ENCODE peak calls at places on chromosome 21, in five cellular contexts. One of them, this sample, is unnamed.

GRCh38 chr21:42956824-42957632 is 17.3 kb upstream of the PKNOX1 start:
- DNase-seq in mesenchymal stem cell: no peak
- DNase-seq in lower lobe of right lung: no peak
- DNase-seq in right atrium auricular region: no peak
- DNase-seq in testis: no peak
- DNase-seq in this sample: no peak

GRCh38 chr21:32135401-32136363 is 143.2 kb downstream of the MIS18A start:
- DNase-seq in mesenchymal stem cell: no peak
- DNase-seq in lower lobe of right lung: no peak
- DNase-seq in right atrium auricular region: no peak
- DNase-seq in testis: no peak
- DNase-seq in this sample: peak; percentile 37

GRCh38 chr21:21163904-21164303 is 165.7 kb downstream of the NCAM2 start:
- DNase-seq in mesenchymal stem cell: peak; percentile 74
- DNase-seq in lower lobe of right lung: no peak
- DNase-seq in right atrium auricular region: peak; percentile 60
- DNase-seq in testis: peak; percentile 83
- DNase-seq in this sample: peak; percentile 10

GRCh38 chr21:31480228-31480627 is 136.2 kb upstream of the TIAM1 start:
- DNase-seq in mesenchymal stem cell: no peak
- DNase-seq in lower lobe of right lung: no peak
- DNase-seq in right atrium auricular region: no peak
- DNase-seq in testis: no peak
- DNase-seq in this sample: no peak

GRCh38 chr21:31403596-31404333 is 59.7 kb upstream of the TIAM1 start:
- DNase-seq in mesenchymal stem cell: no peak
- DNase-seq in lower lobe of right lung: no peak
- DNase-seq in right atrium auricular region: no peak
- DNase-seq in testis: no peak
- DNase-seq in this sample: no peak

GRCh38 chr21:26888256-26888655 is 43.0 kb upstream of the ADAMTS1 start:
- DNase-seq in mesenchymal stem cell: peak; percentile 12
- DNase-seq in lower lobe of right lung: no peak
- DNase-seq in right atrium auricular region: no peak
- DNase-seq in testis: no peak
- DNase-seq in this sample: no peak

GRCh38 chr21:46191257-46191685 is 7.0 kb upstream of the SPATC1L start:
- DNase-seq in mesenchymal stem cell: peak; percentile 86
- DNase-seq in lower lobe of right lung: no peak
- DNase-seq in right atrium auricular region: peak; percentile 68
- DNase-seq in testis: peak; percentile 31
- DNase-seq in this sample: peak; percentile 27

GRCh38 chr21:27713159-27714109 is 746.5 kb upstream of the ADAMTS5 start:
- DNase-seq in mesenchymal stem cell: no peak
- DNase-seq in lower lobe of right lung: peak; percentile 60
- DNase-seq in right atrium auricular region: no peak
- DNase-seq in testis: no peak
- DNase-seq in this sample: no peak

GRCh38 chr21:32423320-32423719 is 10.8 kb downstream of the EVA1C start:
- DNase-seq in mesenchymal stem cell: no peak
- DNase-seq in lower lobe of right lung: no peak
- DNase-seq in right atrium auricular region: no peak
- DNase-seq in testis: no peak
- DNase-seq in this sample: no peak

GRCh38 chr21:21230672-21231071 is 232.5 kb downstream of the NCAM2 start:
- DNase-seq in mesenchymal stem cell: no peak
- DNase-seq in lower lobe of right lung: no peak
- DNase-seq in right atrium auricular region: no peak
- DNase-seq in testis: no peak
- DNase-seq in this sample: no peak

GRCh38 chr21:17441370-17441769 is 71.5 kb upstream of the CXADR start:
- DNase-seq in mesenchymal stem cell: no peak
- DNase-seq in lower lobe of right lung: peak; percentile 65
- DNase-seq in right atrium auricular region: no peak
- DNase-seq in testis: peak; percentile 78
- DNase-seq in this sample: no peak

GRCh38 chr21:32772281-32773047 is 909 bp upstream of the PAXBP1 start:
- DNase-seq in mesenchymal stem cell: peak; percentile 67
- DNase-seq in lower lobe of right lung: no peak
- DNase-seq in right atrium auricular region: peak; percentile 63
- DNase-seq in testis: peak; percentile 24
- DNase-seq in this sample: no peak

GRCh38 chr21:46002841-46003574 is 21.4 kb downstream of the COL6A1 start:
- DNase-seq in mesenchymal stem cell: no peak
- DNase-seq in lower lobe of right lung: peak; percentile 41
- DNase-seq in right atrium auricular region: peak; percentile 57
- DNase-seq in testis: no peak
- DNase-seq in this sample: no peak

GRCh38 chr21:43879348-43880110 is 14.5 kb downstream of the AGPAT3 start:
- DNase-seq in mesenchymal stem cell: no peak
- DNase-seq in lower lobe of right lung: no peak
- DNase-seq in right atrium auricular region: no peak
- DNase-seq in testis: no peak
- DNase-seq in this sample: peak; percentile 30

GRCh38 chr21:37463083-37463780 is 96.7 kb downstream of the DYRK1A start:
- DNase-seq in mesenchymal stem cell: peak; percentile 83
- DNase-seq in lower lobe of right lung: no peak
- DNase-seq in right atrium auricular region: no peak
- DNase-seq in testis: no peak
- DNase-seq in this sample: no peak

GRCh38 chr21:45836268-45836655 is 145.3 kb upstream of the COL6A1 start:
- DNase-seq in mesenchymal stem cell: peak; percentile 12
- DNase-seq in lower lobe of right lung: no peak
- DNase-seq in right atrium auricular region: no peak
- DNase-seq in testis: no peak
- DNase-seq in this sample: peak; percentile 64

GRCh38 chr21:45317401-45318145 is 29.9 kb upstream of the POFUT2 start:
- DNase-seq in mesenchymal stem cell: peak; percentile 94
- DNase-seq in lower lobe of right lung: no peak
- DNase-seq in right atrium auricular region: no peak
- DNase-seq in testis: no peak
- DNase-seq in this sample: peak; percentile 66

GRCh38 chr21:31182231-31183129 is 144.2 kb upstream of the KRTAP19-8 start:
- DNase-seq in mesenchymal stem cell: no peak
- DNase-seq in lower lobe of right lung: no peak
- DNase-seq in right atrium auricular region: no peak
- DNase-seq in testis: no peak
- DNase-seq in this sample: no peak

GRCh38 chr21:25688284-25689035 is 46.2 kb downstream of the ATP5PF start:
- DNase-seq in mesenchymal stem cell: no peak
- DNase-seq in lower lobe of right lung: no peak
- DNase-seq in right atrium auricular region: no peak
- DNase-seq in testis: no peak
- DNase-seq in this sample: no peak

GRCh38 chr21:44962481-44962966 is 22.7 kb downstream of the SLX9 start:
- DNase-seq in mesenchymal stem cell: peak; percentile 97
- DNase-seq in lower lobe of right lung: peak; percentile 50
- DNase-seq in right atrium auricular region: no peak
- DNase-seq in testis: no peak
- DNase-seq in this sample: no peak

GRCh38 chr21:41068411-41069304 is 99.3 kb upstream of the BACE2 start:
- DNase-seq in mesenchymal stem cell: no peak
- DNase-seq in lower lobe of right lung: peak; percentile 84
- DNase-seq in right atrium auricular region: peak; percentile 83
- DNase-seq in testis: peak; percentile 93
- DNase-seq in this sample: peak; percentile 93
- H3K4me3 ChIP-seq in mesenchymal stem cell: peak overlapping the region; percentile 44
- H3K4me3 ChIP-seq in lower lobe of right lung: peak overlapping the region; percentile 27
- H3K4me3 ChIP-seq in right atrium auricular region: peak overlapping the region; percentile 11
- H3K4me3 ChIP-seq in testis: no peak overlapping the region
- H3K4me3 ChIP-seq in this sample: no peak overlapping the region

DNA sequence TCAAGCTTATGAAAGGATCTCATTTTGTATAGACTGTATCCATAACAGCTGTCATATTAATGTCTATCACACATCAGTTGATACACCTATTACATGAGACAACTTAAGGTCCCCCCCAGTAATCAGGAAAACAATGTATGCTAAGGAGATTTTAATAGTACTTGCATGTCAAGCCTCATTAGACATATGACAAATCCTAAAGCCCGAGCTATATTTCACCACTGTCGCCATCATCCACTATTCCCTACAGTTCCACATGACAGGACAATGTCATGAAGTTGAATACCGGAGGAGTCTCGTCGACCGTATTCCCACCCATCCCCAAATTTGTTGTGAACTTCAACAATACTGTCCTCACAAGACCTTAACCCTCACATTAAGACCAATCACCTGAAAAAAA is 3.4 kb downstream of the HMGN1 start:
- DNase-seq in mesenchymal stem cell: no peak
- DNase-seq in lower lobe of right lung: no peak
- DNase-seq in right atrium auricular region: no peak
- DNase-seq in testis: no peak
- DNase-seq in this sample: no peak
- H3K36me3 ChIP-seq in mesenchymal stem cell: peaks cover 8% of the 10 kb centered on the region
- H3K36me3 ChIP-seq in lower lobe of right lung: peaks cover 34% of the 10 kb centered on the region
- H3K36me3 ChIP-seq in right atrium auricular region: peaks cover 29% of the 10 kb centered on the region
- H3K36me3 ChIP-seq in testis: no peaks in the 10 kb centered on the region
- H3K36me3 ChIP-seq in this sample: peaks cover 19% of the 10 kb centered on the region

GRCh38 chr21:15059397-15059796 is 5.4 kb downstream of the NRIP1 start:
- DNase-seq in mesenchymal stem cell: no peak
- DNase-seq in lower lobe of right lung: no peak
- DNase-seq in right atrium auricular region: no peak
- DNase-seq in testis: no peak
- DNase-seq in this sample: no peak

GRCh38 chr21:15061284-15061683 is 3.5 kb downstream of the NRIP1 start:
- DNase-seq in mesenchymal stem cell: no peak
- DNase-seq in lower lobe of right lung: no peak
- DNase-seq in right atrium auricular region: no peak
- DNase-seq in testis: no peak
- DNase-seq in this sample: no peak

GRCh38 chr21:15060776-15061175 is 4.0 kb downstream of the NRIP1 start:
- DNase-seq in mesenchymal stem cell: peak; percentile 36
- DNase-seq in lower lobe of right lung: no peak
- DNase-seq in right atrium auricular region: no peak
- DNase-seq in testis: no peak
- DNase-seq in this sample: no peak

GRCh38 chr21:15057290-15057689 is 7.5 kb downstream of the NRIP1 start:
- DNase-seq in mesenchymal stem cell: peak; percentile 14
- DNase-seq in lower lobe of right lung: no peak
- DNase-seq in right atrium auricular region: no peak
- DNase-seq in testis: peak; percentile 43
- DNase-seq in this sample: peak; percentile 12

DNA sequence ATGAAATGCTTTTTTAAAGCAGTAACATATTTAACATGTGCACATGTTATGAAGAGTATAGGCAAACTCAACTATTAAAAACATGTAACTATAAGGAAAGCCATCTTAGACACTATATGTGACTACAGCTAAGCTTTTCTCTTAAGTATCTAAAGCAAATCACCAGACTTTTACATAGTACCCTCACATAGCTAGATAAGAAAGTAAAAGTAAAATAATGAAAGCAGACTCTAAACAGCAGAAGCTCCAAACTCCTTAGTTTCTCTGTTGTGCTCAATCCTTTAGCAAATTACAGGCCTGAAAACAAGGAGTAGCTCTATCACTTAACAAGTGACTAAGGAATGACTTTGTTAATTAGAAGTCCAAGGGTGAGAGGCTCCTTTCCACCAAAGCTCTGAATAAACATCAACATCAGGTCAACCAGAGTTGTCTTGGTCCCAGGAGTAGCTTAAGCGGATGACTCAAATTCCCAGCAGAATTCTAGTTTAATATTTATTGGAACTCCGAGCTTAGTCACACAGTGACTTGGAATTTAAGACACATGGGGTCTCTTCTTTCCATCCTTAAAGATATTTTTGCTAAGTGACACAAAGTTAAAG is 6.0 kb downstream of the NRIP1 start:
- DNase-seq in mesenchymal stem cell: peak; percentile 76
- DNase-seq in lower lobe of right lung: no peak
- DNase-seq in right atrium auricular region: no peak
- DNase-seq in testis: no peak
- DNase-seq in this sample: no peak
- H3K4me3 ChIP-seq in mesenchymal stem cell: peak overlapping the region; percentile 96
- H3K4me3 ChIP-seq in lower lobe of right lung: no peak overlapping the region
- H3K4me3 ChIP-seq in right atrium auricular region: no peak overlapping the region
- H3K4me3 ChIP-seq in testis: no peak overlapping the region
- H3K4me3 ChIP-seq in this sample: no peak overlapping the region

GRCh38 chr21:34871026-34871908 is 177.8 kb downstream of the RUNX1 start:
- DNase-seq in mesenchymal stem cell: no peak
- DNase-seq in lower lobe of right lung: no peak
- DNase-seq in right atrium auricular region: peak; percentile 21
- DNase-seq in testis: no peak
- DNase-seq in this sample: no peak
- H3K36me3 ChIP-seq in mesenchymal stem cell: peaks cover 20% of the 10 kb centered on the region
- H3K36me3 ChIP-seq in lower lobe of right lung: peaks cover 69% of the 10 kb centered on the region
- H3K36me3 ChIP-seq in right atrium auricular region: peaks cover 6% of the 10 kb centered on the region
- H3K36me3 ChIP-seq in testis: no peaks in the 10 kb centered on the region
- H3K36me3 ChIP-seq in this sample: no peaks in the 10 kb centered on the region

GRCh38 chr21:41802684-41803083 is 35.8 kb upstream of the RIPK4 start:
- DNase-seq in mesenchymal stem cell: no peak
- DNase-seq in lower lobe of right lung: no peak
- DNase-seq in right atrium auricular region: peak; percentile 74
- DNase-seq in testis: peak; percentile 41
- DNase-seq in this sample: no peak
- H3K4me3 ChIP-seq in mesenchymal stem cell: no peak overlapping the region
- H3K4me3 ChIP-seq in lower lobe of right lung: no peak overlapping the region
- H3K4me3 ChIP-seq in right atrium auricular region: no peak overlapping the region
- H3K4me3 ChIP-seq in testis: no peak overlapping the region
- H3K4me3 ChIP-seq in this sample: no peak overlapping the region

GRCh38 chr21:28936036-28936435 is 56.6 kb downstream of the LTN1 start:
- DNase-seq in mesenchymal stem cell: no peak
- DNase-seq in lower lobe of right lung: no peak
- DNase-seq in right atrium auricular region: no peak
- DNase-seq in testis: no peak
- DNase-seq in this sample: no peak

GRCh38 chr21:28943631-28944030 is 49.0 kb downstream of the LTN1 start:
- DNase-seq in mesenchymal stem cell: peak; percentile 17
- DNase-seq in lower lobe of right lung: no peak
- DNase-seq in right atrium auricular region: no peak
- DNase-seq in testis: no peak
- DNase-seq in this sample: no peak

GRCh38 chr21:28937737-28938136 is 54.9 kb downstream of the LTN1 start:
- DNase-seq in mesenchymal stem cell: no peak
- DNase-seq in lower lobe of right lung: no peak
- DNase-seq in right atrium auricular region: no peak
- DNase-seq in testis: no peak
- DNase-seq in this sample: no peak

GRCh38 chr21:28936721-28937120 is 56.0 kb downstream of the LTN1 start:
- DNase-seq in mesenchymal stem cell: no peak
- DNase-seq in lower lobe of right lung: no peak
- DNase-seq in right atrium auricular region: no peak
- DNase-seq in testis: no peak
- DNase-seq in this sample: no peak

DNA sequence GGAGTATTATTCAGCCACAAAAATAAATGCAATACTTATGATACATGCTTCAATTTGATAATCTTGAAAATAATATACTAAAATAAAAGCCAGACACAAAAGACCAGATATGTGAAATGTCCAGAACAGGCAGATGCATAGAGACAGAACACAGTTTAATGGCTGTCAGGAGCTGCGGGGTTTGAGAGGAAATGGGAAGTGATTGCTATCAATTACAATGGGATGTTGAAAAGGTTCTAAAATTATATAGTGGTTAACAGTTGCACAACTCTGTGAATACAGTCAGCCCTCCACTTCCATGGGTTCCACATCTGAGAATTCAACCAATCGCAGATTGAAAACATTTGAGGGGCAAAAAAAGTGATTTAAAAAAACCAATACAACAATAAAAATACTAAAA is 54.0 kb downstream of the LTN1 start:
- DNase-seq in mesenchymal stem cell: no peak
- DNase-seq in lower lobe of right lung: no peak
- DNase-seq in right atrium auricular region: no peak
- DNase-seq in testis: no peak
- DNase-seq in this sample: no peak
- H3K36me3 ChIP-seq in mesenchymal stem cell: peaks cover 4% of the 10 kb centered on the region
- H3K36me3 ChIP-seq in lower lobe of right lung: peaks cover 84% of the 10 kb centered on the region
- H3K36me3 ChIP-seq in right atrium auricular region: peaks cover 39% of the 10 kb centered on the region
- H3K36me3 ChIP-seq in testis: no peaks in the 10 kb centered on the region
- H3K36me3 ChIP-seq in this sample: peaks cover 2% of the 10 kb centered on the region

This sample was measured in H7.